ENCODE peak calls at places on chromosomes 12 and 14, in seven cellular contexts. D is fibroblast of pulmonary artery, N is ovary, W is astrocyte, H is fibroblast of lung, R is choroid plexus epithelial cell, X is heart left ventricle. Y is an unnamed sample.

GRCh38 chr14:103628221-103628683 is 759 bp upstream of the KLC1 start:
- DNase-seq in D (peak), N (peak), W (peak), H (peak), R (peak), X (peak), Y (peak)

GRCh38 chr14:105292810-105293711 is 7.7 kb downstream of the BRF1 start:
- DNase-seq in D (no peak), N (no peak), W (no peak), H (no peak), R (no peak), X (no peak), Y (no peak)

GRCh38 chr12:99810718-99811593 is 163.4 kb downstream of the GARIN6 start:
- DNase-seq in D (peak), N (no peak), W (peak), H (peak), R (peak), X (no peak), Y (no peak)

GRCh38 chr12:49970658-49971057 is 2.1 kb upstream of the AQP6 start:
- DNase-seq in D (no peak), N (no peak), W (no peak), H (no peak), R (no peak), X (no peak), Y (no peak)

GRCh38 chr12:102740157-102741032 is 176.6 kb downstream of the PAH start:
- DNase-seq in D (peak), N (no peak), W (peak), H (peak), R (peak), X (no peak), Y (no peak)

GRCh38 chr12:132214906-132215643 is 70.8 kb downstream of the NOC4L start:
- DNase-seq in D (no peak), N (no peak), W (no peak), H (no peak), R (no peak), X (no peak), Y (no peak)

GRCh38 chr12:23083267-23083666 is 458.3 kb downstream of the ETNK1 start:
- DNase-seq in D (peak), N (no peak), W (peak), H (peak), R (peak), X (peak), Y (peak)

GRCh38 chr12:129196927-129197326 is 343.6 kb downstream of the GLT1D1 start:
- DNase-seq in D (no peak), N (no peak), W (no peak), H (no peak), R (no peak), X (no peak), Y (no peak)

DNA sequence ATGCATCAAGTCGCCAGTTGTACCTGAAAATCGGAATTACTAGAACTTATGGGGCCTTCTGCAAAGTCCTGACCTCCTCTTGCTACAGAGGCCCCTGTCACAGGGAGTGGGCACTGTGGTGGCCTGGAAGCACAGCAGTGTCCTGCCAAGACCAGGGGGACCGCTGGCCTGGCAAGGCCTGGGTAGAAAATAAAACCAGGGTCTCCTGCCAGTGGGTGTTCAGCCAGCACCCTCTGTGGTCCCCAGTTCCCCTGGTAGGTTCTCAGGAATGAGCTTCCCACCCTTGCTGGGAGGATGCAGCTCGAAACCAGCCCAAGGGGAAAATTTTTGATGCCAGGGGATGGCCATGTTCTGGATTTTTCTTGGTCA is 43.9 kb downstream of the RIN3 start:
- DNase-seq in D (no peak), N (no peak), W (no peak), H (no peak), R (no peak), X (no peak), Y (no peak)
- TF ChIP-seq CTCF in D (no peak), N (no peak), W (no peak), H (no peak), R (no peak), X (no peak), Y (no peak)

DNA sequence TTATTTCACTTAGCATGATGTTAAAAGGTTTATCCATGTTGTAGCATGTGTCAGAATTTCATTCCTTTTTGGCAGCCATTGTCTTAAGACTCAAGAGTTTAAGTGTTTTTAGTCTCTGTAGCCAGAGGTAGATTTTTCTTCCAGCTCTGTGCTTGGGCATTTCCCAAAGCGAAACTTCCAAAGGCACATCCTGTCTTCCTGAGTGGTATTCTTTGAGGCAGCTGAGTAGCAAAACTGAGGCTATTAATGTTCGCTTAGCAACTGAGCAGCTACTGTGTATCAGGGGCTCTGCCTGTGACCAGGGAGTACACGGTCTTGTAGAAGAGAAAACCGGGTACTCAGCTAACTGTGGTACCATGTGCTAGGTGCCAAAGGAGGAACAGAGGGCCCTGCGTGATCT is 51.9 kb downstream of the ETV6 start:
- DNase-seq in D (no peak), N (no peak), W (no peak), H (no peak), R (no peak), X (no peak), Y (no peak)
- TF ChIP-seq CTCF in D (no peak), N (no peak), W (no peak), H (no peak), R (no peak), X (no peak), Y (no peak)

DNA sequence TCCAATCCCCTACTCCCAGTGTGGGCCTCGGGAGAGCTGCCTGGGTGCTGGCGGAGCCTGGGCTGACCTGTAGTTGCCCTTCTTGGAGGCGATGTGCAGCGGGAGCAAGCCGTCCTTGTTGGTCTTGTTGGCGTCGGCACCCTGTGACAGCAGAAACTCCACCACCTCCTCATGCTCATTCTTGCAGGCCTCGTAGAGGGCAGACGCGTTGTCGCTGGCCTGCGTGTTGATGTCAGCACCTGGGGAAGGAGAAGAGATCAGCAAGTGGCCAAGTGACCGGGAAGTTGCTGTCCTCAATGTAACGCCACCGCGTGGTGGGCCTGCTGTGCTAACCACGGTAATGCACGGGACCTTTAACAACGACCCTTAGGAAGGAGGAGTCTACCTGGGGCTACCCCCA is 20.1 kb downstream of the FAM181A start:
- DNase-seq in D (no peak), N (no peak), W (no peak), H (no peak), R (no peak), X (peak), Y (no peak)
- TF ChIP-seq CTCF in D (no peak), N (no peak), W (no peak), H (no peak), R (no peak), X (no peak), Y (no peak)

DNA sequence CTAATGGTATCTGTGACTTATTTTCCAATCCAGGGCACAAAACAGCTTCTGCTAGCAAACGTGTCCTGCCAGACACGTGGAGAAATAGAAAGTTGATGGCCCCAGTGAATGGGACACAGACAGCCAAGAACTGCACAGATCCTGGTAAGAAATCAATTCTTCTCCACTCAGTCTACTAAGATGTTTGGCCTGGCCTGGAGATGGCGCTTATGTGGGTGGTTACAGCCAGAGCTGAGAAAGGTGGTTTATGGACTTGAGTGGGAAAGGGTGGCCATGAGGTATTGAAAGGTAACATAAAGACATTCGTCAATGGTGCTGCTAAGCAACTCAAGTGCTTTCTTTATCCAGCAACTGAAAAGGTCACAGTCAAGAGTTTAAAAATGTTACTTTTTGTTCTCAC is 2.9 kb downstream of the SLC24A4 start:
- DNase-seq in D (no peak), N (no peak), W (no peak), H (no peak), R (peak), X (no peak), Y (no peak)
- TF ChIP-seq CTCF in D (peak), N (no peak), W (no peak), H (no peak), R (peak), X (no peak), Y (peak)

GRCh38 chr14:63895510-63895909 is 42.7 kb downstream of the SYNE2 start:
- DNase-seq in D (no peak), N (no peak), W (no peak), H (no peak), R (no peak), X (no peak), Y (no peak)
- TF ChIP-seq CTCF in D (no peak), N (no peak), W (no peak), H (no peak), R (no peak), X (no peak), Y (no peak)

GRCh38 chr12:76878045-76878898 is 547 bp downstream of the CSRP2 start:
- DNase-seq in D (peak), N (peak), W (no peak), H (peak), R (peak), X (no peak), Y (no peak)
- TF ChIP-seq CTCF in D (peak), N (no peak), W (no peak), H (peak), R (peak), X (no peak), Y (peak)

DNA sequence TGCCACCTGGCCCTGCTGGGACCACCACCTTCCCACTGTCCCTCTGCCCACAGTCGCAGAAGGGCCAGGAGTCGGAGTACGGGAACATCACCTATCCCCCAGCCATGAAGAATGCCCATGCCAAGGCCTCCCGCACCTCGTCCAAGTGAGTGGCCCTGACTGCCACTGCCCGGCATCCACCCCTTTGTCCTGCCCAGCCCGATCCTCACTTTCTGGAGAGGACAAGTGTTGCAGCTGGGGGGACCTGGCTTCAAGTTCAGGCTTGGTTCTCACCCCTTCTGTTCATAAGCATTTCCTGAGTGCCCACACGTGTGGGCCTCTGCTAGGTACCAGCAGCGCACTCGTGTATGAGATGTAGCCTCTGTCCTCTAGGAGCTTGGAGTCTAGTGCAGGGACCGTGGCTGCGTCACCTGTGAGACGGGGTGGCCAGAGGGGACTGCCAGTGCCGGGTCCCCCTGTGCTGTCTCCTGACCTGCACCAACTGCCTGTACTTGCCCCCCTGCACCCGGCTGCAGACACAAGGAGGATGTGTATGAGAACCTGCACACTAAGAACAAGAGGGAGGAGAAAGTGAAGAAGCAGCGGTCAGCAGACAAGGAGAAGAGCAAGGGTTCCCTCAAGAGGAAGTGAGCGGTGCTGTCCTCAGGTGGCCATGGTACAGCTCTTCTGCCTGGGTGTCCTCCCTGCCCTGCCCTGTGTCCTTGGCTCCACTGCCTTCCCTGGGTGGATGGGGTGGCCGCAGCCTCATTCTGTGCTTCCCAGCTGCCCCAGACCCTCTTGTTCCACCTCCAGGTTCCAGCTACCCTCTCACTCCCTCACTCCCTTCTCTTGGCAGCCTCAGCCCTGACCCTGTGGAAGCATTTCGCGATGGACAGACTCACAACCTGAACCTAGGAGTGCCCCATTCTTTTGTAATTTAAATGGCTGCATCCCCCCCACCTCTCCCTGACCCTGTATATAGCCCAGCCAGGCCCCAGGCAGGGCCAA is 9.4 kb downstream of the PTPN6 start:
- DNase-seq in D (peak), N (peak), W (peak), H (peak), R (peak), X (no peak), Y (no peak)
- TF ChIP-seq CTCF in D (no peak), N (no peak), W (no peak), H (peak), R (peak), X (no peak), Y (peak)

DNA sequence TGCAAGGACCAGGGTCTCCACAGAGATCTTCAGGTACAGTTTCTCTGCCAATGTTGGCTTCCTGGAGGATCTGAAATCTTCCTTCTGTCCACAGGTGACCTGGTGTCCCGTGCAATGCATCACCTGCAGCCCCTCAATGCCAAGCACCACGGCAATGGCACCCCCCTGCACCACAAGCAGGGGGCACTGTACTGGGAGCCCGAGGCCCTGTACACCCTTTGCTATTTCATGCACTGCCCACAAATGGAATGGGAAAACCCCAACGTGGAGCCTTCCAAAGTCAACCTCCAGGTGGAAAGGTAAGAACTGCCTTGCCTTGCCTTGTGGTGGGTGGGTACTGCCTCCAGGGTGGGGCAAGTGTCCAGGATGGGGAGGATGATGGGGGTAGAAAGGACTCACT is 141.8 kb upstream of the PWP1 start:
- DNase-seq in D (no peak), N (no peak), W (no peak), H (no peak), R (no peak), X (no peak), Y (no peak)
- TF ChIP-seq CTCF in D (no peak), N (no peak), W (no peak), H (no peak), R (no peak), X (no peak), Y (no peak)

Y was measured in epithelial cell of proximal tubule.